ENCODE peak calls at places on chromosomes 2 and 18, in eight cellular contexts. H is anterior cingulate cortex; E is T-helper 1 cell; X is naive thymus-derived CD8-positive, alpha-beta T cell; N is CD4-positive, alpha-beta memory T cell; W is astrocyte; T is EL; C is hypothalamus. J is an unnamed sample.

GRCh38 chr2:136538489-136538888 is 226.9 kb upstream of the THSD7B start:
- DNase-seq in H (no peak), E (no peak), X (no peak), N (no peak), W (no peak), T (no peak), C (no peak), J (no peak)

GRCh38 chr2:138720035-138720589 is 60.1 kb downstream of the NXPH2 start:
- DNase-seq in H (no peak), E (no peak), X (no peak), N (no peak), W (no peak), T (no peak), C (no peak), J (no peak)

GRCh38 chr18:23619388-23619873 is 33.1 kb upstream of the NPC1 start:
- DNase-seq in H (no peak), E (no peak), X (no peak), N (peak), W (peak), T (peak), C (no peak), J (no peak)

GRCh38 chr2:240604291-240604938 is 17.9 kb downstream of the CAPN10 start:
- DNase-seq in H (peak), E (no peak), X (no peak), N (no peak), W (no peak), T (peak), C (peak), J (no peak)

GRCh38 chr2:14235667-14236066 is 396.9 kb upstream of the LRATD1 start:
- DNase-seq in H (no peak), E (no peak), X (no peak), N (no peak), W (no peak), T (no peak), C (no peak), J (no peak)

GRCh38 chr2:216344206-216344957 is 27.9 kb downstream of the MARCHF4 start:
- DNase-seq in H (no peak), E (no peak), X (no peak), N (no peak), W (no peak), T (no peak), C (no peak), J (no peak)

GRCh38 chr18:59877366-59877765 is 22.4 kb upstream of the PMAIP1 start:
- DNase-seq in H (no peak), E (no peak), X (no peak), N (no peak), W (no peak), T (no peak), C (no peak), J (no peak)

GRCh38 chr2:230317366-230317765 is 9.6 kb upstream of the SP140L start:
- DNase-seq in H (no peak), E (no peak), X (no peak), N (no peak), W (no peak), T (no peak), C (no peak), J (no peak)

GRCh38 chr2:168669151-168669550 is 133.3 kb upstream of the NOSTRIN start:
- DNase-seq in H (no peak), E (no peak), X (no peak), N (no peak), W (no peak), T (peak), C (no peak), J (no peak)

GRCh38 chr2:70534183-70534836 is 19.3 kb downstream of the TGFA start:
- DNase-seq in H (no peak), E (no peak), X (no peak), N (no peak), W (no peak), T (no peak), C (no peak), J (no peak)

GRCh38 chr2:44490726-44491125 is 129.0 kb downstream of the CAMKMT start:
- DNase-seq in H (no peak), E (no peak), X (no peak), N (no peak), W (no peak), T (no peak), C (no peak), J (no peak)

J was measured in CD4-positive, CD25-positive, alpha-beta regulatory T cell.